ENCODE peak calls at places on chromosomes 11 and 22, in four cellular contexts. P is HCT116, O is GM12878, F is K562. Z is an unnamed sample.

GRCh38 chr11:66291303-66291705 is 390 bp upstream of the TMEM151A start:
- DNase-seq in O (no peak), P (no peak), F (no peak), Z (no peak)

GRCh38 chr11:33475999-33476398 is 218.8 kb downstream of the HIPK3 start:
- DNase-seq in P (no peak), O (no peak), F (no peak), Z (no peak)

GRCh38 chr11:8685306-8685705 is 2.7 kb downstream of the RPL27A start:
- DNase-seq in F (no peak), P (no peak), O (no peak), Z (no peak)

GRCh38 chr11:130760515-130761125 is 155.7 kb downstream of the SNX19 start:
- DNase-seq in F (no peak), O (no peak), P (no peak), Z (no peak)

GRCh38 chr11:73201249-73201648 is 16.8 kb upstream of the P2RY2 start:
- DNase-seq in P (no peak), F (no peak), O (no peak), Z (no peak)

GRCh38 chr11:60774726-60775125 is 10.4 kb upstream of the MS4A10 start:
- DNase-seq in O (no peak), F (no peak), P (no peak), Z (no peak)

GRCh38 chr11:77724639-77725038 is 87.0 kb upstream of the CLNS1A start:
- DNase-seq in F (no peak), P (no peak), O (no peak), Z (no peak)

GRCh38 chr11:122650619-122651018 is 4.9 kb upstream of the UBASH3B start:
- DNase-seq in O (no peak), F (no peak), P (no peak), Z (no peak)

GRCh38 chr22:29330753-29331152 is 15.3 kb upstream of the RASL10A start:
- DNase-seq in P (no peak), F (no peak), O (no peak), Z (no peak)

GRCh38 chr11:1233351-1234053 is 10.6 kb downstream of the MUC5B start:
- DNase-seq in P (no peak), F (no peak), O (no peak), Z (no peak)

GRCh38 chr22:42436402-42436801 is 4.2 kb upstream of the NFAM1 start:
- DNase-seq in O (no peak), P (no peak), F (no peak), Z (no peak)

GRCh38 chr11:117333921-117334320 is 6.3 kb downstream of the CEP164 start:
- DNase-seq in F (no peak), O (no peak), P (no peak), Z (no peak)

GRCh38 chr11:48034926-48035876 is 54.8 kb downstream of the PTPRJ start:
- DNase-seq in F (no peak), O (no peak), P (no peak), Z (no peak)

GRCh38 chr11:69642549-69642912 is 1.6 kb downstream of the CCND1 start:
- DNase-seq in O (no peak), P (no peak), F (peak; percentile 59), Z (no peak)

GRCh38 chr11:134645576-134645975 is 233.5 kb upstream of the B3GAT1 start:
- DNase-seq in F (no peak), P (no peak), O (no peak), Z (no peak)

GRCh38 chr22:19289475-19290161 is 1.9 kb downstream of the CLTCL1 start:
- DNase-seq in P (no peak), F (peak; percentile 47), O (no peak), Z (no peak)

GRCh38 chr22:22244337-22245250 is at the start of gene VPREB1:
- DNase-seq in P (no peak), O (no peak), F (no peak), Z (no peak)

GRCh38 chr11:11020747-11021149 is 162.9 kb upstream of the ZBED5 start:
- DNase-seq in P (no peak), F (peak; percentile 22), O (no peak), Z (no peak)

GRCh38 chr11:57779275-57779674 is 17.7 kb downstream of the CTNND1 start:
- DNase-seq in F (no peak), O (no peak), P (no peak), Z (no peak)

GRCh38 chr11:47130541-47130940 is 46.1 kb downstream of the ARFGAP2 start:
- DNase-seq in O (no peak), P (no peak), F (no peak), Z (no peak)

GRCh38 chr11:12723410-12724297 is 49.4 kb downstream of the TEAD1 start:
- DNase-seq in O (no peak), F (no peak), P (peak; percentile 79), Z (no peak)

GRCh38 chr11:61697093-61697492 is 16.9 kb downstream of the DAGLA start:
- DNase-seq in P (no peak), F (no peak), O (no peak), Z (no peak)

GRCh38 chr11:130308059-130308458 is 6.7 kb downstream of the ZBTB44 start:
- DNase-seq in O (no peak), P (no peak), F (no peak), Z (no peak)

GRCh38 chr22:50264104-50264745 is 2.7 kb upstream of the MAPK12 start:
- DNase-seq in O (no peak), F (no peak), P (no peak), Z (no peak)

GRCh38 chr11:13923716-13924650 is 38.5 kb upstream of the SPON1 start:
- DNase-seq in O (peak; percentile 2), P (peak; percentile 66), F (no peak), Z (no peak)

GRCh38 chr11:27475622-27476021 is 3.0 kb upstream of the LGR4 start:
- DNase-seq in O (no peak), P (no peak), F (no peak), Z (no peak)

GRCh38 chr11:95520765-95521542 is 268.6 kb downstream of the FAM76B start:
- DNase-seq in F (no peak), O (no peak), P (no peak), Z (no peak)

GRCh38 chr11:118473537-118473936 is 37.2 kb downstream of the KMT2A start:
- DNase-seq in F (no peak), O (no peak), P (no peak), Z (no peak)

GRCh38 chr11:126416542-126417090 is 61.1 kb downstream of the ST3GAL4 start:
- DNase-seq in P (no peak), O (peak; percentile 27), F (no peak), Z (no peak)

GRCh38 chr11:76808996-76809395 is 25.8 kb downstream of the TSKU start:
- DNase-seq in P (no peak), F (no peak), O (no peak), Z (no peak)

GRCh38 chr11:130213143-130213978 is 53.8 kb downstream of the ST14 start:
- DNase-seq in P (peak; percentile 3), F (peak; percentile 88), O (no peak), Z (peak; percentile 12)

GRCh38 chr11:11672764-11673163 is 51.0 kb upstream of the GALNT18 start:
- DNase-seq in O (no peak), F (no peak), P (no peak), Z (no peak)

GRCh38 chr11:117287668-117288067 is 3.5 kb upstream of the BACE1-AS start:
- DNase-seq in F (no peak), P (no peak), O (no peak), Z (no peak)

GRCh38 chr11:4695442-4695841 is 2.2 kb downstream of the OR51E2 start:
- DNase-seq in F (no peak), O (no peak), P (no peak), Z (no peak)

DNA sequence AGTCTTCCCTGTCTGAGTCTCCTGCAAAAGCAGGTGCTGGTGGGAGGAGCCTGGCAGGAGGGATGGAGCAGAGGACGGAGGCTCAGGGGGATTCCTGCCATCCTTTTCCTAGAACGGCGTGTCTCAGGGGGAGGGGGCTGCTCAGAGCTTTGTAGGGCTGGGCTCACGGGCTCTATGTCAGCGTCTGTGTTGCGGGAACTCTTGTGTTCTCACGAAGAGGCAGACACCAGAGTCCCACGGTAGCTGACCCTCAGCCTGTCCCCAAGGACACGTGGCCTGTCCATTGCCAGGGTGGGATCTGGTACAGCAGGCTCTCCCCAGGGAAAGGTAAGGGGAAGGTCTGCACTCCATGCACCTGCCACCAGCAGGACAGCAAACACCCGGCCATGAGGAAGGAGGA is 1505.2 kb downstream of the TBC1D22A start:
- DNase-seq in P (no peak), O (no peak), F (no peak), Z (no peak)
- H3K9me3 ChIP-seq in P (no peaks in the 10 kb centered on the region), O (no peaks in the 10 kb centered on the region), F (no peaks in the 10 kb centered on the region), Z (no peaks in the 10 kb centered on the region)

DNA sequence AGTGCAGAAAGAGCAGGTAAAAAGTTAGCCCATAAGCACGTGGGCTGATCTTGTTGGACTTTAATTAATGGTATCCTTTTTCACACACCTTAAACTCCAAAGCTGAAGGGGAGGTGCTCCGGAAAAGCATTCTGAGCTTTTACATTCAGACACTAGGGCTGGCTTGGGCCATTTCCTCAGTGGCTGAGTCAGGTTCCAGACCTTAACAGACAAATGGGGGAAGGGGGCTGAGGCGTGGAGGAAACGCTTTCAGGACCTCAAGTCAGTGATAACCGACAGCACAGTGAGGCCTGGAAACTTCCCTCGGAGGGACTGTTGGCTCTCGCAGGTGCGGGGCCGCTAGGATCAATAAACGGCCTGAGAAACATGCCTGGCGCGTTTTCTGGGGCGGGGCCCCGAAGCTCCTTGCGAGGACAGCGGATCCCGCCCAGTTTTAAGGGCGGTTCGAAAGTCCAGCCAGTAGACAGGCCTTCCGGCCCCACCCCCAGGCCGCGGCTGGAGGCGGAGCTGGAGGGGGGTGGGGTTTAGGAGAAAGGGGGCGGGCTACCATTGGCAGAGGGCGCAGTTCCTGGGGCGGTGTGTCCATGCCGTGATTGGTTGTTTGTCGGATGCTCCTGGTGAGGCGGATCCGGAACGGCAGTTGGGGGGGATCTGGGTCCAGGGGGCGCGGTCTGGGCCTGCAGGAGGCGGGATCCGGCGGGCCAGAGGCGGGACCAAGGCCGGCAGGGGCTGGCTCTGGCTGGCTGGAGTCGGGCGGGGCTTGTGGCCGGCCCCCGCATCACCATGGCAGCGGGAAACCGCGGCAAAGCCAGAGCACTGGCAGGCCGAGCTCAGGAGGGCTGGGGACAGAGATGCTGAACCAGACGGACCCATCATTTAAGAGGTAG is 8.0 kb downstream of the C11orf52 start:
- DNase-seq in P (peak; percentile 93), O (peak; percentile 84), F (peak; percentile 98), Z (peak; percentile 87)
- TF ChIP-seq REST in P (no peak), O (no peak), F (no peak), Z (no peak)

DNA sequence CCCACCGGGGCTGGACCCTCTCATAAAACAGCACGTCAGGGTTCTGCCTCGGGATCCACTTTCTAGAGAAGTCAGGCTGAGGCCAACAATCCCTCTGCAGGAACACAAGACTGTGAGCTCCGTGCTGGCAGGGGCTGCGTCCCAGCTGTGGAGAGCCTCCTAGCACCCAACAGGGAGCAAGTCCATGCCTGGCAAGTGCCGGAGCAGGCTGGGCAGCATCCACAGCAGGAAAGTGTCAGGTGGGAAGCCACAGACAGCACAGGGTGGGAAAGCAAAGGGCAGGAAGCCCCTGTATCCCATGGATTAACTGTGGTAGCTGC is 682.3 kb downstream of the TBC1D22A start:
- DNase-seq in P (no peak), O (no peak), F (no peak), Z (no peak)
- H3K9me3 ChIP-seq in P (no peaks in the 10 kb centered on the region), O (no peaks in the 10 kb centered on the region), F (no peaks in the 10 kb centered on the region), Z (no peaks in the 10 kb centered on the region)

DNA sequence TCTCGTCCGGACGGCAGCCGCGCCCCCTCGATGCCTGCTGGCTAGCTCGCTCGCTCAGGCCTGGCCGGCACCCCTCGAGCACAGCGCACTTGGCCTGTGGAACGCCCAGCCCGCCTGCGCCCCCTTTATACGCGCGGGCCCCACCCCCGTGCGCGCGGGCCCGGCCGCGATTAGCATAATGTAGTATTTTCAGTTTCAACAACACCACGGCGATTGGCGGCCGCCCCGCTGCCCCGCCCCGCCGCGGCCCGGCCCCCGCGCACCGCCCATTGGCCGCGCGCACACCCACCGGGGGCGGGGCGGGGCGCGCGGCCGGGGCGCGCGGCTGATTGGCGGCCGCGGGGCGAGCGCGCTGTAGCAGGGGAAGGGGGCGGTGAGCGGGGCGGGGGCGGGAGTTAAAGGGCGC is at the start of gene CDKN1C:
- DNase-seq in P (peak; percentile 59), F (peak; percentile 94), O (no peak), Z (no peak)
- TF ChIP-seq REST in P (no peak), F (no peak), O (no peak), Z (no peak)

GRCh38 chr22:11628651-11629511 is 3899.1 kb upstream of the OR11H1 start:
- DNase-seq in P (no peak), F (no peak), O (no peak), Z (no peak)
- H3K9me3 ChIP-seq in P (peaks cover 36% of the 10 kb centered on the region), F (peaks cover 2% of the 10 kb centered on the region), O (peaks cover 3% of the 10 kb centered on the region), Z (no peaks in the 10 kb centered on the region)

Z was measured in Panc1.